ENCODE peak calls at places on chromosomes 5 and 9, in nine cellular contexts. Q is heart left ventricle; L is A549; Z is ovary; J is coronary artery; F is psoas muscle; D is lower lobe of right lung; W is CD8-positive, alpha-beta T cell; M is tibial nerve. B is an unnamed sample.

GRCh38 chr9:76773051-76773450 is 8.8 kb downstream of the PCA3 start:
- DNase-seq in Q (no peak), L (no peak), Z (no peak), J (no peak), F (no peak), D (no peak), W (no peak), M (no peak), B (no peak)

GRCh38 chr5:16815432-16815831 is 120.7 kb downstream of the MYO10 start:
- DNase-seq in Q (no peak), L (no peak), Z (no peak), J (no peak), F (no peak), D (no peak), W (no peak), M (no peak), B (no peak)

GRCh38 chr9:35257986-35258664 is 96.3 kb downstream of the UNC13B start:
- DNase-seq in Q (no peak), L (no peak), Z (no peak), J (no peak), F (no peak), D (peak; percentile 48), W (no peak), M (no peak), B (no peak)

GRCh38 chr9:7328453-7328852 is 471.1 kb downstream of the DMAC1 start:
- DNase-seq in Q (no peak), L (no peak), Z (no peak), J (no peak), F (no peak), D (no peak), W (no peak), M (no peak), B (no peak)

GRCh38 chr5:61264273-61264661 is 67.8 kb upstream of the ZSWIM6 start:
- DNase-seq in Q (no peak), L (no peak), Z (no peak), J (no peak), F (no peak), D (no peak), W (no peak), M (no peak), B (no peak)

GRCh38 chr5:179297026-179297425 is 48.2 kb downstream of the ADAMTS2 start:
- DNase-seq in Q (peak; percentile 40), L (no peak), Z (no peak), J (no peak), F (no peak), D (no peak), W (no peak), M (no peak), B (peak; percentile 38)

GRCh38 chr5:151740336-151740942 is 18.0 kb downstream of the ATOX1 start:
- DNase-seq in Q (peak; percentile 79), L (peak; percentile 83), Z (peak; percentile 88), J (peak; percentile 88), F (peak; percentile 75), D (no peak), W (peak; percentile 38), M (peak; percentile 29), B (peak; percentile 74)

GRCh38 chr5:137142371-137143243 is 356.5 kb downstream of the SPOCK1 start:
- DNase-seq in Q (peak; percentile 70), L (no peak), Z (no peak), J (no peak), F (peak; percentile 60), D (no peak), W (no peak), M (peak; percentile 31), B (no peak)

GRCh38 chr5:115575167-115576070 is 26.9 kb downstream of the TICAM2 start:
- DNase-seq in Q (no peak), L (no peak), Z (no peak), J (no peak), F (no peak), D (no peak), W (no peak), M (no peak), B (no peak)

GRCh38 chr5:153572393-153572930 is 82.0 kb downstream of the GRIA1 start:
- DNase-seq in Q (no peak), L (no peak), Z (no peak), J (no peak), F (no peak), D (no peak), W (no peak), M (no peak), B (no peak)

GRCh38 chr5:168365581-168366081 is 74.2 kb downstream of the WWC1 start:
- DNase-seq in Q (no peak), L (no peak), Z (no peak), J (no peak), F (no peak), D (peak; percentile 77), W (no peak), M (no peak), B (peak; percentile 15)

GRCh38 chr9:87810008-87810407 is 72.7 kb upstream of the SPATA31E1 start:
- DNase-seq in Q (no peak), L (no peak), Z (no peak), J (no peak), F (no peak), D (no peak), W (no peak), M (no peak), B (no peak)

DNA sequence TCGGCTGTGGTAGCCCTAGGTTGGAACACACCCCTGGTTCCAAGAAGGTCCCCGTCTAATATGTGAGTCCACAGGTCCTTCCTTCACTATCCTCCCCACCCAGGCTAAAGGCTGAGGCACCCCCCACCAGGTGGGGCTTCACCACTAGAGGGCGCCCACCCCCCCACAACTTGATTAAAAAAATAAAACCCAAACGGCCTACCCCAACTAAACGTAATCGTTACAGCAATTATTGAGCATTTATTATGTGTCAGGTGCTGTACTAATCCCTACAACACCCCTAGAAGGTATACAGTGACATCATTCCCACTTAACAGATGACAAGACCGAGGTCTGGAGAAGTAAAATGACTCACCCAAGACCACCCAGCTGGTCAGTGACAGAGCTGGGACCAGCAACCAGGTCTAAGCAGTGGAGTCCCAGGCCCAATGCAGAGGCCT is 65.0 kb downstream of the FGF18 start:
- DNase-seq in Q (no peak), L (peak; percentile 73), Z (no peak), J (no peak), F (peak; percentile 41), D (no peak), W (peak; percentile 24), M (no peak), B (no peak)
- TF ChIP-seq CTCF in Q (peak; percentile 70), L (peak; percentile 76), Z (no peak), J (peak; percentile 51), F (peak; percentile 52), D (peak; percentile 67), W (peak; percentile 74), M (peak; percentile 78), B (peak; percentile 70)

GRCh38 chr9:69173497-69173890 is 583 bp upstream of the TJP2 start:
- DNase-seq in Q (no peak), L (no peak), Z (no peak), J (no peak), F (no peak), D (no peak), W (no peak), M (no peak), B (no peak)

GRCh38 chr9:69172895-69173294 is 1.2 kb upstream of the TJP2 start:
- DNase-seq in Q (no peak), L (no peak), Z (no peak), J (no peak), F (no peak), D (no peak), W (no peak), M (no peak), B (peak; percentile 48)

GRCh38 chr9:69174645-69175487 is 789 bp downstream of the TJP2 start:
- DNase-seq in Q (no peak), L (no peak), Z (peak; percentile 57), J (peak; percentile 82), F (peak; percentile 61), D (no peak), W (no peak), M (no peak), B (peak; percentile 93)

GRCh38 chr9:69175488-69175872 is 1.4 kb downstream of the TJP2 start:
- DNase-seq in Q (no peak), L (no peak), Z (no peak), J (no peak), F (no peak), D (no peak), W (no peak), M (no peak), B (no peak)

GRCh38 chr9:69173891-69174644 is at the start of gene TJP2:
- DNase-seq in Q (peak; percentile 90), L (no peak), Z (peak; percentile 74), J (peak; percentile 84), F (peak; percentile 82), D (peak; percentile 78), W (no peak), M (peak; percentile 41), B (peak; percentile 83)
- H3K4me3 ChIP-seq in Q (peak within 1 kb of the TSS; percentile 80), L (no peak within 1 kb of the TSS), Z (peak within 1 kb of the TSS; percentile 60), J (peak within 1 kb of the TSS; percentile 88), F (peak within 1 kb of the TSS; percentile 93), D (peak within 1 kb of the TSS; percentile 73), W (peak within 1 kb of the TSS; percentile 52), M (peak within 1 kb of the TSS; percentile 55), B (peak within 1 kb of the TSS; percentile 79)

GRCh38 chr9:33942471-33943083 is 106.1 kb downstream of the UBAP2 start:
- DNase-seq in Q (no peak), L (peak; percentile 64), Z (no peak), J (no peak), F (no peak), D (no peak), W (no peak), M (no peak), B (no peak)

GRCh38 chr9:33950371-33950770 is 98.3 kb downstream of the UBAP2 start:
- DNase-seq in Q (no peak), L (no peak), Z (no peak), J (no peak), F (no peak), D (no peak), W (no peak), M (no peak), B (no peak)

GRCh38 chr9:33952066-33952465 is 96.6 kb downstream of the UBAP2 start:
- DNase-seq in Q (no peak), L (no peak), Z (no peak), J (no peak), F (no peak), D (no peak), W (no peak), M (no peak), B (no peak)

GRCh38 chr9:33943389-33943788 is 105.3 kb downstream of the UBAP2 start:
- DNase-seq in Q (no peak), L (no peak), Z (no peak), J (no peak), F (no peak), D (no peak), W (no peak), M (no peak), B (no peak)

GRCh38 chr9:33946779-33947535 is 101.7 kb downstream of the UBAP2 start:
- DNase-seq in Q (no peak), L (no peak), Z (no peak), J (no peak), F (no peak), D (no peak), W (no peak), M (no peak), B (peak; percentile 94)
- H3K27ac ChIP-seq in Q (no peak overlapping the region), L (peak overlapping the region; percentile 61), Z (no peak overlapping the region), J (peak overlapping the region; percentile 64), F (no peak overlapping the region), D (no peak overlapping the region), W (no peak overlapping the region), M (no peak overlapping the region), B (no peak overlapping the region)

DNA sequence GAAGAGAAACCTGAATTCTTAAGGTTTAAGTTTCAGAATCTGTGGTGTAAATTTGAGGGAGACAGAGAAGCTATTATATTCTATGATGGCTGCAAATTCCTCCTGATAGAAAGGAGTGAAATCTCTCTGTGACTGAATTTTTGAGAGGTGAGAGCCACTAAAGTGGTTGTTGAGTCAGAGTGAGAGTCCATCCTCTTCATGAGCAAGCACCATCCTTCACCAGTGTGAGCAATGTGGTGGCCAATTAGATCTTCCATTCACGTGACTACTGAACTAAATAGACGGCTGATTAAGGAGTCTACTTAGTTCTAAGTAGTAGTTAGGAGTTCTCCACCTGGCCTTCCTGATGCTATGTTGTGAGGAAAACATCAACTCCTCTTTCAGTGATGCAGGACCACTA is 147.8 kb upstream of the CCNH start:
- DNase-seq in Q (no peak), L (no peak), Z (no peak), J (no peak), F (no peak), D (no peak), W (no peak), M (no peak), B (no peak)
- TF ChIP-seq CTCF in Q (no peak), L (no peak), Z (no peak), J (no peak), F (no peak), D (no peak), W (no peak), M (no peak), B (no peak)

B was measured in cardiac muscle cell.